ENCODE peak calls at places on chromosomes 3 and 15, in ten cellular contexts. A, S, V, X, D, I, L, Y, M and Z are unnamed samples.
A peak's percentile ranks its signal among the peaks of the same experiment; 100 is the strongest.

GRCh38 chr15:57387644-57388076 is 11.4 kb downstream of the CGNL1 start:
- DNase-seq in A (no peak), S (no peak), V (no peak), X (no peak), D (no peak), I (no peak), L (no peak), Y (no peak), M (no peak), Z (peak; percentile 59)

GRCh38 chr15:85828869-85829268 is 34.1 kb upstream of the KLHL25 start:
- DNase-seq in A (no peak), S (no peak), V (no peak), X (no peak), D (no peak), I (no peak), L (no peak), Y (no peak), M (no peak), Z (no peak)

GRCh38 chr15:85581495-85581894 is 201.1 kb downstream of the AKAP13 start:
- DNase-seq in A (peak; percentile 49), S (peak; percentile 35), V (peak; percentile 72), X (peak; percentile 29), D (no peak), I (peak; percentile 71), L (no peak), Y (no peak), M (no peak), Z (peak; percentile 30)

GRCh38 chr15:66761723-66762595 is 59.9 kb downstream of the SMAD6 start:
- DNase-seq in A (no peak), S (no peak), V (peak; percentile 43), X (no peak), D (peak; percentile 43), I (peak; percentile 8), L (no peak), Y (no peak), M (no peak), Z (peak; percentile 58)

GRCh38 chr15:85950101-85950500 is 129.6 kb upstream of the AGBL1 start:
- DNase-seq in A (peak; percentile 68), S (no peak), V (no peak), X (no peak), D (no peak), I (peak; percentile 60), L (no peak), Y (no peak), M (no peak), Z (no peak)

GRCh38 chr3:188659444-188660100 is 505.6 kb downstream of the LPP start:
- DNase-seq in A (no peak), S (no peak), V (no peak), X (no peak), D (no peak), I (no peak), L (no peak), Y (no peak), M (no peak), Z (no peak)

GRCh38 chr15:64667736-64668161 is 107.6 kb downstream of the RBPMS2 start:
- DNase-seq in A (no peak), S (no peak), V (no peak), X (no peak), D (peak; percentile 81), I (no peak), L (no peak), Y (no peak), M (no peak), Z (peak; percentile 11)

GRCh38 chr3:81249540-81250029 is 511.9 kb downstream of the GBE1 start:
- DNase-seq in A (no peak), S (no peak), V (no peak), X (no peak), D (peak; percentile 41), I (no peak), L (no peak), Y (no peak), M (no peak), Z (no peak)

GRCh38 chr3:185807455-185808068 is 17.3 kb downstream of the IGF2BP2 start:
- DNase-seq in A (no peak), S (no peak), V (no peak), X (no peak), D (peak; percentile 98), I (no peak), L (no peak), Y (no peak), M (no peak), Z (no peak)

GRCh38 chr3:48756640-48757039 is 39.6 kb upstream of the IP6K2 start:
- DNase-seq in A (no peak), S (no peak), V (no peak), X (no peak), D (no peak), I (no peak), L (no peak), Y (no peak), M (no peak), Z (no peak)

GRCh38 chr3:170307998-170308398 is 49.5 kb upstream of the SKIL start:
- DNase-seq in A (no peak), S (no peak), V (no peak), X (no peak), D (peak; percentile 30), I (no peak), L (no peak), Y (no peak), M (no peak), Z (no peak)

GRCh38 chr3:128378631-128379347 is 87.9 kb downstream of the DNAJB8 start:
- DNase-seq in A (no peak), S (no peak), V (no peak), X (peak; percentile 54), D (peak; percentile 47), I (peak; percentile 53), L (no peak), Y (no peak), M (no peak), Z (no peak)

GRCh38 chr3:161914703-161915102 is 418.1 kb downstream of the OTOL1 start:
- DNase-seq in A (no peak), S (no peak), V (no peak), X (peak; percentile 35), D (peak; percentile 82), I (peak; percentile 22), L (no peak), Y (peak; percentile 37), M (no peak), Z (no peak)
- H3K4me3 ChIP-seq in A (no peak overlapping the region), S (no peak overlapping the region), V (no peak overlapping the region), X (no peak overlapping the region), D (no peak overlapping the region), I (no peak overlapping the region), L (no peak overlapping the region), Y (peak overlapping the region; percentile 1), M (no peak overlapping the region), Z (no peak overlapping the region)

GRCh38 chr3:51099794-51100542 is 285.1 kb upstream of the MANF start:
- DNase-seq in A (peak; percentile 25), S (no peak), V (no peak), X (no peak), D (peak; percentile 58), I (peak; percentile 18), L (no peak), Y (no peak), M (peak; percentile 20), Z (peak; percentile 49)
- H3K4me3 ChIP-seq in A (no peak overlapping the region), S (no peak overlapping the region), V (no peak overlapping the region), X (no peak overlapping the region), D (no peak overlapping the region), I (no peak overlapping the region), L (no peak overlapping the region), Y (no peak overlapping the region), M (no peak overlapping the region), Z (no peak overlapping the region)

GRCh38 chr15:70142072-70142321 is 44.3 kb upstream of the TLE3 start:
- DNase-seq in A (no peak), S (no peak), V (no peak), X (no peak), D (no peak), I (no peak), L (no peak), Y (no peak), M (no peak), Z (no peak)

GRCh38 chr15:70142322-70143191 is 44.8 kb upstream of the TLE3 start:
- DNase-seq in A (no peak), S (no peak), V (no peak), X (peak; percentile 47), D (peak; percentile 72), I (peak; percentile 70), L (no peak), Y (no peak), M (no peak), Z (peak; percentile 68)

GRCh38 chr15:70141376-70142071 is 43.8 kb upstream of the TLE3 start:
- DNase-seq in A (no peak), S (no peak), V (no peak), X (no peak), D (no peak), I (no peak), L (no peak), Y (no peak), M (no peak), Z (peak; percentile 31)

GRCh38 chr15:70140031-70140542 is 42.4 kb upstream of the TLE3 start:
- DNase-seq in A (no peak), S (no peak), V (no peak), X (no peak), D (no peak), I (no peak), L (no peak), Y (no peak), M (no peak), Z (peak; percentile 56)

DNA sequence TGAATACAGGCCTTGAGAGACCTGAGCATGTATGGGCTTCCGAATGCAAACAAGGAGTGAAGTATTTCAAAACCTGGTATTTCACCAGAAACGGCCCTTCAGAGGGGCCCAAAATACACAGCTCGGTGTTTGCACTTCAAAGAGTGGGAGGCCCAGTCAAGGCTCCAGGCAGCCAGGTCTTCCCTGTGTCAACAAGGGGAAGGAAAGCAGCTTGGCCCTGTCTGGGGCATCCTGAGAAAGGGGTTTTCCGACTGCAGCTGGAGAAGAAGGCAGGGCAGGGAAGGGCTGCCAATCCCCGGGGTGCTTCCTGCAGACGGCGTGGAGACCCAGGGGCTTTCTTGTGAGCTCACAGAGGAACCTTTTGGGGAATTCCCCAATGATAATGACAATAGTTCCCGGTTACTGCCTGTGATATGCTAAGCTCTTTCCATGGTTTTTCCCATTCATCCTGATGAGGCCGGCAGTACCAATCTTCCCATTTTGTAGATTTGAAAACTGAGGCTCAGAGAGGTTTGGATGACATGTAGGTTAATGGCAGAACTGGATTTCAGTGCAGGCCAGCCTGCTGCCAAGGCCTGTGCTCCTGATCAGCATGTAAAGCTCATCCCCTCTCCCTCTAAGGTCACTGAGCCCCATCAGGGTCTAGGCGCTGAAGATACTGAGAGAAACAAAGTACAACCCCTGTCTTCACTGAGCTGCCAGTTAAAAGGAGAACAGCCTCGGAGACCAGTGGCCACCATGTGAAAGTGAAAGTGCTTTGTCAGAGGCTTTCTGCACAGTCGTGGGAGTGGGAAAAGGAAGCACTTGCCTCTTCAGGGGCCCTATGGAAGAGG is 43.0 kb upstream of the TLE3 start:
- DNase-seq in A (peak; percentile 39), S (peak; percentile 26), V (no peak), X (no peak), D (peak; percentile 39), I (no peak), L (no peak), Y (no peak), M (no peak), Z (peak; percentile 85)
- H3K4me3 ChIP-seq in A (no peak overlapping the region), S (peak overlapping the region; percentile 49), V (peak overlapping the region; percentile 2), X (no peak overlapping the region), D (no peak overlapping the region), I (peak overlapping the region; percentile 47), L (peak overlapping the region; percentile 57), Y (no peak overlapping the region), M (no peak overlapping the region), Z (no peak overlapping the region)

DNA sequence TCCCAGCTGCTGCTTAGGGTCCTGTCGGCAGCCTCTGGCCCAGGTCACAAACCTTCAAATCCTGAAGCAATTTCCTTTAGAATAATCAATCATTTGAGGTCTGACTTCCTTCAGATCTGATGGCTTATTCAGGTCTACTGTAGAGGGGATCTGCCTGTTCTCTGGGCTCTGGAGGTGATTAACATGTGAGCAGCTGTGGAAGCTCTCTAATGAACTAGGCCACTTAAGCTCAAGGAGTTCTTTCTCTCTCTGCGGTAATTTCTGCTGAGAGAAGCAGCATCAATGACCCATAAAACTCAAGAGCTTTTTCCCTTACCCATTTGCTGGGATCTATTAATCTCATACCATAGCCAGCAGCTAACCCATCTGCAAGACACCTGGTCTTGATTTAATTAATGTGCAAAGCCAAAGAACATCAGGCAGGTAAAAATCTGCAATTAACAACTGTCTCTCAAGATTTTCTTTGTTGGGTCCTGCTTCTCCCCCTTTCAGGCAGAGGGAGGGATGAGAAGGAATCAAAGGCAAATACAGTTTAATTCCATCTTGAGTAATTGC is 73.2 kb upstream of the DLG1 start:
- DNase-seq in A (no peak), S (no peak), V (no peak), X (no peak), D (peak; percentile 47), I (no peak), L (no peak), Y (no peak), M (no peak), Z (no peak)
- H3K4me3 ChIP-seq in A (no peak overlapping the region), S (no peak overlapping the region), V (no peak overlapping the region), X (no peak overlapping the region), D (no peak overlapping the region), I (no peak overlapping the region), L (no peak overlapping the region), Y (no peak overlapping the region), M (no peak overlapping the region), Z (no peak overlapping the region)